ENCODE peak calls at places on chromosomes 11 and 22, in five cellular contexts. One of them, this sample, is unnamed.

GRCh38 chr11:19648321-19648720 is 64.3 kb upstream of the NAV2 start:
- DNase-seq in upper lobe of left lung: no peak
- DNase-seq in body of pancreas: no peak
- DNase-seq in IMR-90: no peak
- DNase-seq in gastrocnemius medialis: no peak
- DNase-seq in this sample: no peak

GRCh38 chr11:119025099-119025473 is 5.6 kb downstream of the SLC37A4 start:
- DNase-seq in body of pancreas: no peak
- DNase-seq in gastrocnemius medialis: no peak
- DNase-seq in IMR-90: no peak
- DNase-seq in upper lobe of left lung: no peak
- DNase-seq in this sample: no peak

GRCh38 chr11:86637976-86638375 is 34.4 kb downstream of the ME3 start:
- DNase-seq in upper lobe of left lung: no peak
- DNase-seq in gastrocnemius medialis: no peak
- DNase-seq in IMR-90: peak; percentile 49
- DNase-seq in body of pancreas: no peak
- DNase-seq in this sample: no peak

GRCh38 chr22:33023119-33023827 is 34.9 kb downstream of the SYN3 start:
- DNase-seq in upper lobe of left lung: no peak
- DNase-seq in body of pancreas: no peak
- DNase-seq in IMR-90: no peak
- DNase-seq in gastrocnemius medialis: no peak
- DNase-seq in this sample: no peak

GRCh38 chr11:1652778-1653540 is 23.4 kb downstream of the KRTAP5-5 start:
- DNase-seq in IMR-90: peak; percentile 29
- DNase-seq in gastrocnemius medialis: peak; percentile 52
- DNase-seq in upper lobe of left lung: peak; percentile 94
- DNase-seq in body of pancreas: peak; percentile 78
- DNase-seq in this sample: no peak

GRCh38 chr11:21405403-21405802 is 736.0 kb downstream of the NELL1 start:
- DNase-seq in IMR-90: no peak
- DNase-seq in gastrocnemius medialis: no peak
- DNase-seq in body of pancreas: no peak
- DNase-seq in upper lobe of left lung: no peak
- DNase-seq in this sample: no peak

GRCh38 chr22:42714768-42715430 is 5.8 kb downstream of the A4GALT start:
- DNase-seq in gastrocnemius medialis: no peak
- DNase-seq in body of pancreas: no peak
- DNase-seq in IMR-90: no peak
- DNase-seq in upper lobe of left lung: no peak
- DNase-seq in this sample: no peak

GRCh38 chr22:45671783-45672563 is at the start of gene ATXN10:
- DNase-seq in upper lobe of left lung: peak; percentile 94
- DNase-seq in body of pancreas: peak; percentile 62
- DNase-seq in IMR-90: peak; percentile 65
- DNase-seq in gastrocnemius medialis: peak; percentile 33
- DNase-seq in this sample: no peak

GRCh38 chr11:9669954-9670353 is 6.1 kb downstream of the SWAP70 start:
- DNase-seq in upper lobe of left lung: no peak
- DNase-seq in gastrocnemius medialis: no peak
- DNase-seq in IMR-90: no peak
- DNase-seq in body of pancreas: no peak
- DNase-seq in this sample: no peak

GRCh38 chr22:36887164-36887563 is 26.3 kb upstream of the CSF2RB start:
- DNase-seq in gastrocnemius medialis: no peak
- DNase-seq in upper lobe of left lung: no peak
- DNase-seq in body of pancreas: no peak
- DNase-seq in IMR-90: no peak
- DNase-seq in this sample: no peak

GRCh38 chr22:33409134-33409533 is 351.0 kb upstream of the SYN3 start:
- DNase-seq in IMR-90: no peak
- DNase-seq in upper lobe of left lung: no peak
- DNase-seq in gastrocnemius medialis: no peak
- DNase-seq in body of pancreas: no peak
- DNase-seq in this sample: no peak

GRCh38 chr11:58444285-58444684 is 2.2 kb upstream of the OR5B12 start:
- DNase-seq in IMR-90: no peak
- DNase-seq in gastrocnemius medialis: no peak
- DNase-seq in upper lobe of left lung: no peak
- DNase-seq in body of pancreas: no peak
- DNase-seq in this sample: no peak

GRCh38 chr22:37045958-37046357 is 5.6 kb upstream of the KCTD17 start:
- DNase-seq in upper lobe of left lung: no peak
- DNase-seq in body of pancreas: no peak
- DNase-seq in IMR-90: peak; percentile 62
- DNase-seq in gastrocnemius medialis: no peak
- DNase-seq in this sample: no peak

GRCh38 chr11:37370817-37371216 is 772.8 kb upstream of the RAG2 start:
- DNase-seq in IMR-90: no peak
- DNase-seq in upper lobe of left lung: no peak
- DNase-seq in body of pancreas: no peak
- DNase-seq in gastrocnemius medialis: no peak
- DNase-seq in this sample: no peak

GRCh38 chr11:103110406-103110805 is 1.2 kb downstream of the DYNC2H1 start:
- DNase-seq in gastrocnemius medialis: no peak
- DNase-seq in upper lobe of left lung: no peak
- DNase-seq in body of pancreas: no peak
- DNase-seq in IMR-90: peak; percentile 56
- DNase-seq in this sample: no peak

GRCh38 chr22:44633647-44634046 is 68.4 kb upstream of the PRR5 start:
- DNase-seq in IMR-90: no peak
- DNase-seq in gastrocnemius medialis: no peak
- DNase-seq in upper lobe of left lung: no peak
- DNase-seq in body of pancreas: no peak
- DNase-seq in this sample: no peak

GRCh38 chr11:75453916-75454655 is 21.1 kb upstream of the KLHL35 start:
- DNase-seq in gastrocnemius medialis: peak; percentile 62
- DNase-seq in upper lobe of left lung: no peak
- DNase-seq in IMR-90: peak; percentile 82
- DNase-seq in body of pancreas: no peak
- DNase-seq in this sample: no peak

GRCh38 chr11:75603791-75604736 is 42.0 kb downstream of the SERPINH1 start:
- DNase-seq in gastrocnemius medialis: no peak
- DNase-seq in upper lobe of left lung: no peak
- DNase-seq in body of pancreas: no peak
- DNase-seq in IMR-90: peak; percentile 96
- DNase-seq in this sample: no peak

GRCh38 chr11:44445500-44446340 is 119.7 kb upstream of the CD82 start:
- DNase-seq in upper lobe of left lung: no peak
- DNase-seq in body of pancreas: no peak
- DNase-seq in IMR-90: no peak
- DNase-seq in gastrocnemius medialis: no peak
- DNase-seq in this sample: no peak

GRCh38 chr11:94706211-94706610 is 61.9 kb upstream of the AMOTL1 start:
- DNase-seq in IMR-90: peak; percentile 37
- DNase-seq in upper lobe of left lung: no peak
- DNase-seq in body of pancreas: peak; percentile 14
- DNase-seq in gastrocnemius medialis: peak; percentile 71
- DNase-seq in this sample: no peak

GRCh38 chr22:32661737-32662586 is 139.5 kb upstream of the TIMP3 start:
- DNase-seq in gastrocnemius medialis: no peak
- DNase-seq in IMR-90: peak; percentile 79
- DNase-seq in body of pancreas: no peak
- DNase-seq in upper lobe of left lung: no peak
- DNase-seq in this sample: no peak

GRCh38 chr11:15278129-15278528 is 163.4 kb downstream of the INSC start:
- DNase-seq in IMR-90: peak; percentile 29
- DNase-seq in gastrocnemius medialis: no peak
- DNase-seq in upper lobe of left lung: no peak
- DNase-seq in body of pancreas: no peak
- DNase-seq in this sample: no peak

GRCh38 chr22:35985361-35985760 is 43.3 kb downstream of the RBFOX2 start:
- DNase-seq in gastrocnemius medialis: no peak
- DNase-seq in upper lobe of left lung: no peak
- DNase-seq in body of pancreas: no peak
- DNase-seq in IMR-90: no peak
- DNase-seq in this sample: no peak

GRCh38 chr22:26484360-26484706 is 656 bp downstream of the SRRD start:
- DNase-seq in upper lobe of left lung: no peak
- DNase-seq in IMR-90: peak; percentile 31
- DNase-seq in body of pancreas: no peak
- DNase-seq in gastrocnemius medialis: no peak
- DNase-seq in this sample: no peak

GRCh38 chr11:6321356-6321755 is 1.1 kb upstream of the CAVIN3 start:
- DNase-seq in IMR-90: no peak
- DNase-seq in body of pancreas: no peak
- DNase-seq in upper lobe of left lung: no peak
- DNase-seq in gastrocnemius medialis: no peak
- DNase-seq in this sample: no peak

GRCh38 chr11:70502677-70503076 is 104.3 kb downstream of the CTTN start:
- DNase-seq in upper lobe of left lung: no peak
- DNase-seq in IMR-90: no peak
- DNase-seq in body of pancreas: no peak
- DNase-seq in gastrocnemius medialis: no peak
- DNase-seq in this sample: no peak

GRCh38 chr11:65592840-65593517 is 2.6 kb downstream of the KCNK7 start:
- DNase-seq in IMR-90: no peak
- DNase-seq in body of pancreas: no peak
- DNase-seq in gastrocnemius medialis: no peak
- DNase-seq in upper lobe of left lung: peak; percentile 83
- DNase-seq in this sample: no peak

GRCh38 chr11:65591939-65592814 is 3.4 kb downstream of the KCNK7 start:
- DNase-seq in gastrocnemius medialis: no peak
- DNase-seq in IMR-90: peak; percentile 44
- DNase-seq in upper lobe of left lung: peak; percentile 89
- DNase-seq in body of pancreas: peak; percentile 50
- DNase-seq in this sample: no peak

GRCh38 chr11:65594991-65595920 is at the start of gene KCNK7:
- DNase-seq in gastrocnemius medialis: no peak
- DNase-seq in IMR-90: no peak
- DNase-seq in upper lobe of left lung: peak; percentile 78
- DNase-seq in body of pancreas: no peak
- DNase-seq in this sample: no peak

GRCh38 chr11:65595921-65596281 is 301 bp upstream of the KCNK7 start:
- DNase-seq in body of pancreas: no peak
- DNase-seq in upper lobe of left lung: no peak
- DNase-seq in IMR-90: no peak
- DNase-seq in gastrocnemius medialis: no peak
- DNase-seq in this sample: no peak

DNA sequence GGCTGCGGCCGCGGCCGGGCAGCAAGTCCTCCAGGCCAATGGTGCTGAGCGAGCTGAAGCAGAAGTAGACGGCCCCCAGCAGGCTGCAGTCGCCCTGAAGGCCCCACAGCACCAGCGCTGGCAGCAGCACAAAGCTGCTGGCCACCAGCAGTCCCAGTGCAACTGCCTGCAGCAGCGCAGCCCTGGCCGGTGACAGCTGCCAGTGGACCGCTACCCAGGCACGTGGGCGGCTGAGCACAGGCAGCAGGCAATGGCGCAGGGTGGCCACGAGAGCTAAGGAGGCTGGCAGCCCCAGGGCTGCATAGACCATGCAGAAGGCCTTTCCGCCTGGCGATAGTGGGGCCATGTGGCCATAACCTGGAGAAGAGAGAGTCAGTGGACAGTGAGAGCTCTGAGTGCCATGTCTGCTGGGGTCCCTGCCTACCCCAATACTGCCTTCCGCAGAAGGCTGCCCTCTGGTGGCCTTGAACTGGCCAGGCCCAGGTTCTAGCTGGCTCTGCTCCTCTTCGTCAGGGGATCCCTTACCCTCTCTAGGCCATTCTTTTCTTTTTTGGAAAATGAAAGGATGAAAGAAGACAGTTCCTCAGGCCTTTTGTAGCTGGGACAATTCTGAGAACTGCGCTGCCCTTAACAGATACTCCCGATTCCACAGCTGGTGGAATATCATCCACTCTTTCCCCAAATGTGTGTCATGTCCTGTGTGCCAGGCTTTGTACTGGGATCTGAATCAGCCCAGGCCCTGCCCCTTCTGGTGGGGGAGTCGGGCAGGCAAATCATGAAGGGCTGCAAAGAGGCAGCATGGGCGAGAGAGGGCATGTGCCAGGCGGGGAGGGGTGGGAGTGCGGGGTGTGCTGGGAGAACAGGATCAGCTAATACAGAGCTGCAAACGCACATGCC is 1.8 kb downstream of the KCNK7 start:
- DNase-seq in IMR-90: no peak
- DNase-seq in body of pancreas: no peak
- DNase-seq in gastrocnemius medialis: peak; percentile 84
- DNase-seq in upper lobe of left lung: peak; percentile 83
- DNase-seq in this sample: no peak
- TF ChIP-seq POLR2A in IMR-90: no peak
- TF ChIP-seq POLR2A in body of pancreas: no peak
- TF ChIP-seq POLR2A in gastrocnemius medialis: peak; percentile 11
- TF ChIP-seq POLR2A in upper lobe of left lung: no peak
- TF ChIP-seq POLR2A in this sample: no peak

DNA sequence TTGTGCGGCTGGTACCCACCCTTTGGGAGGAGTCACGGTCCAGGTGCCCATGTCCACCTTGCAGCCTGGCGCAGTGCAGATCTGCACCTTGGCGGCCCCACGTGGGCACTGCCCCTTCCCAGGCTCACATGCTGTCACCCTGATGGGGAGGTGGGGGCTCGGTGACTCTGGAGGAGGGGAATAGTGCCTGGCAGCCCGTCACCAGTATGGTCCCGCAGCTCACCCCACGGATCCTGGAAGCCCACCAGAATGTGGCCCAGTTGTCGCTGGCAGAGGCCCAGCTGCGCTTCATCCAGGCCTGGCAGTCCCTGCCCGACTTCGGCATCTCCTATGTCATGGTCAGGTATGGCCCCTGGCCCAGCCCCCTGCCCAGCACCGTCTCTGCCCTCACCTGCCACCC is 5.2 kb downstream of the TRPT1 start:
- DNase-seq in IMR-90: no peak
- DNase-seq in body of pancreas: no peak
- DNase-seq in gastrocnemius medialis: no peak
- DNase-seq in upper lobe of left lung: peak; percentile 62
- DNase-seq in this sample: no peak
- H3K36me3 ChIP-seq in IMR-90: peaks cover 5% of the 10 kb centered on the region
- H3K36me3 ChIP-seq in body of pancreas: no peaks in the 10 kb centered on the region
- H3K36me3 ChIP-seq in gastrocnemius medialis: peaks cover 7% of the 10 kb centered on the region
- H3K36me3 ChIP-seq in upper lobe of left lung: peaks cover 30% of the 10 kb centered on the region
- H3K36me3 ChIP-seq in this sample: no peaks in the 10 kb centered on the region

GRCh38 chr11:108218912-108219783 is 3.3 kb downstream of the NPAT start:
- DNase-seq in gastrocnemius medialis: no peak
- DNase-seq in IMR-90: no peak
- DNase-seq in body of pancreas: no peak
- DNase-seq in upper lobe of left lung: no peak
- DNase-seq in this sample: no peak

GRCh38 chr11:108221401-108221800 is 1.0 kb downstream of the NPAT start:
- DNase-seq in upper lobe of left lung: no peak
- DNase-seq in body of pancreas: no peak
- DNase-seq in gastrocnemius medialis: no peak
- DNase-seq in IMR-90: peak; percentile 45
- DNase-seq in this sample: no peak

GRCh38 chr11:108222686-108223448 is at the start of gene ATM:
- DNase-seq in upper lobe of left lung: peak; percentile 98
- DNase-seq in gastrocnemius medialis: peak; percentile 99
- DNase-seq in IMR-90: peak; percentile 99
- DNase-seq in body of pancreas: peak; percentile 99
- DNase-seq in this sample: peak; percentile 98

GRCh38 chr11:108221981-108222685 is at the start of gene NPAT:
- DNase-seq in upper lobe of left lung: peak; percentile 16
- DNase-seq in IMR-90: no peak
- DNase-seq in body of pancreas: no peak
- DNase-seq in gastrocnemius medialis: no peak
- DNase-seq in this sample: no peak

GRCh38 chr11:108220721-108221346 is 1.6 kb downstream of the NPAT start:
- DNase-seq in IMR-90: no peak
- DNase-seq in body of pancreas: no peak
- DNase-seq in gastrocnemius medialis: no peak
- DNase-seq in upper lobe of left lung: no peak
- DNase-seq in this sample: no peak
- H3K27ac ChIP-seq in IMR-90: peak overlapping the region; percentile 19
- H3K27ac ChIP-seq in body of pancreas: no peak overlapping the region
- H3K27ac ChIP-seq in gastrocnemius medialis: peak overlapping the region; percentile 86
- H3K27ac ChIP-seq in upper lobe of left lung: no peak overlapping the region
- H3K27ac ChIP-seq in this sample: peak overlapping the region; percentile 97

GRCh38 chr22:20130739-20131592 is 638 bp upstream of the ZDHHC8 start:
- DNase-seq in gastrocnemius medialis: peak; percentile 87
- DNase-seq in upper lobe of left lung: peak; percentile 95
- DNase-seq in IMR-90: peak; percentile 61
- DNase-seq in body of pancreas: peak; percentile 83
- DNase-seq in this sample: no peak
- TF ChIP-seq POLR2A in gastrocnemius medialis: no peak
- TF ChIP-seq POLR2A in upper lobe of left lung: peak; percentile 40
- TF ChIP-seq POLR2A in IMR-90: no peak
- TF ChIP-seq POLR2A in body of pancreas: no peak
- TF ChIP-seq POLR2A in this sample: no peak